ENCODE peak calls at places on chromosomes 7 and 10, in five cellular contexts. M is tibial artery, F is AG04449, S is K562, Y is testis. U is an unnamed sample.

GRCh38 chr7:156638443-156639077 is 2.0 kb upstream of the RNF32 start:
- DNase-seq in M (no peak), F (no peak), S (peak), Y (no peak), U (no peak)

GRCh38 chr7:154914580-154915380 is 88.1 kb downstream of the PAXIP1 start:
- DNase-seq in M (no peak), F (no peak), S (no peak), Y (no peak), U (no peak)

GRCh38 chr7:81094952-81095351 is 176.1 kb upstream of the SEMA3C start:
- DNase-seq in M (no peak), F (no peak), S (no peak), Y (no peak), U (no peak)

GRCh38 chr10:14665304-14665703 is 109.4 kb downstream of the FAM107B start:
- DNase-seq in M (no peak), F (no peak), S (no peak), Y (no peak), U (no peak)

GRCh38 chr10:124997791-124998623 is 56.1 kb downstream of the ZRANB1 start:
- DNase-seq in M (peak), F (no peak), S (no peak), Y (peak), U (peak)

GRCh38 chr10:86197166-86197790 is 169.3 kb downstream of the GRID1 start:
- DNase-seq in M (peak), F (no peak), S (no peak), Y (no peak), U (no peak)

GRCh38 chr7:127690806-127691205 is 38.8 kb downstream of the SND1 start:
- DNase-seq in M (no peak), F (no peak), S (no peak), Y (no peak), U (no peak)

GRCh38 chr7:136014659-136015058 is 37.5 kb upstream of the MTPN start:
- DNase-seq in M (no peak), F (no peak), S (no peak), Y (no peak), U (no peak)

GRCh38 chr10:77111611-77112550 is 525.7 kb downstream of the KCNMA1 start:
- DNase-seq in M (no peak), F (peak), S (peak), Y (no peak), U (no peak)

GRCh38 chr7:103651978-103652377 is 206.0 kb upstream of the SLC26A5 start:
- DNase-seq in M (no peak), F (no peak), S (no peak), Y (no peak), U (no peak)

GRCh38 chr10:133608855-133609254 is 17.7 kb downstream of the FRG2B start:
- DNase-seq in M (no peak), F (no peak), S (no peak), Y (no peak), U (no peak)

DNA sequence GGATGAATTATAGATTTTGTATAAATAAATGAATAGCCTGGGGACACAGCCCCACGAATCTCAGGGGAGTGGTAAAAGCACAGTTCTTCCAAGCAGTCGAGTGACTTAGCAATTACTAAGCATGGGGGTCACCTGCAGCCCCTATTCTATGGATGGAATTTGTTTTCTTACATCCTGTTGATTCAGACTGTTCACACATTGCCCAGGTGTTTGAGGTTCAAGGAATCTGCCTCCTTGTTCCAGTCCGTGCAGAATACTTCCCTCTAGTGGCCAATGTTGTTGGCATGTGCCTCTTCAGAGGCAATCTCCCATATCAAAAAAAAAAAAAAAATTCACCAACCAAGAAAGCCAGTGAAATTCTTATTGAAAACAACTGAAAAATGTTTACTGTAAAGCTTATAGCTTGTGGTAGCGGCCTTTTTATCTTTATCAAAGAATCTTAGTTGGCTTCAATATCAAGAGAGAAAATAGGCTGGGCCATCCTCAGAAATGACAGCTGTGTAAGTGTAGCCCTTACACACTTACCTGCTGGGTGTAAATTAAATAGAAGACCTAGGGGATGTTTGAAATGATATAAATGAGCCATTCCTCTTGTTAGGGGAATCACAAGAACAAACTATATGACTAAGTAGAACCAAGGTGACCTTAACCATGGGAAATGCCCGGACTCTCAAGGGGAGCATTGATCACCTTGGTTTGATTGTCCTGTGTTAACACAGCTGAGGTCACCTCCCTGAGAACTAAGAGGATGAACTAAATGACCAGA is 7.8 kb downstream of the LIPM start:
- DNase-seq in M (no peak), F (no peak), S (peak), Y (peak), U (no peak)
- TF ChIP-seq CTCF in M (peak), F (peak), S (peak), Y (peak), U (peak)

DNA sequence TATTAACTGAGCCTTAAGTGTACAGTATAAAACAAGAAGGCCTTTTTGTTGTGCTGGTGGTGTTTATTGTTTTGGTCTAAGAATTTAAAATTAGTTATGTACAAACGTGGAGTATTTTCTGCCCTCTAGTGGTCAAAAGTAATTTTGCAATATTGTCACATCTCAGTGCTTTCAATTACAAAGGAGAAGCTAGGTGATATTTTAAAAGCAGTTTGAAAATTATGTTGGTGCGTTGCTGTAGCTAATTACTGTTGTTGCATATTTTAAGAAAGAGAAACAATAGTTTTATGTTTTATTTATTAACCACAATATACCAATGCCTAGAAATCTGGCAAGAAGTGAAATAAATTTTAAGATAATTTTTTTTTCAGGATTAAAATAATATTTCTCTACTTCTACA is 11.4 kb downstream of the NPVF start:
- DNase-seq in M (no peak), F (no peak), S (peak), Y (no peak), U (no peak)
- TF ChIP-seq CTCF in M (peak), F (peak), S (peak), Y (peak), U (peak)

GRCh38 chr10:52746169-52746568 is 26.4 kb downstream of the MBL2 start:
- DNase-seq in M (no peak), F (no peak), S (no peak), Y (no peak), U (no peak)
- TF ChIP-seq CTCF in M (no peak), F (peak), S (no peak), Y (no peak), U (no peak)

DNA sequence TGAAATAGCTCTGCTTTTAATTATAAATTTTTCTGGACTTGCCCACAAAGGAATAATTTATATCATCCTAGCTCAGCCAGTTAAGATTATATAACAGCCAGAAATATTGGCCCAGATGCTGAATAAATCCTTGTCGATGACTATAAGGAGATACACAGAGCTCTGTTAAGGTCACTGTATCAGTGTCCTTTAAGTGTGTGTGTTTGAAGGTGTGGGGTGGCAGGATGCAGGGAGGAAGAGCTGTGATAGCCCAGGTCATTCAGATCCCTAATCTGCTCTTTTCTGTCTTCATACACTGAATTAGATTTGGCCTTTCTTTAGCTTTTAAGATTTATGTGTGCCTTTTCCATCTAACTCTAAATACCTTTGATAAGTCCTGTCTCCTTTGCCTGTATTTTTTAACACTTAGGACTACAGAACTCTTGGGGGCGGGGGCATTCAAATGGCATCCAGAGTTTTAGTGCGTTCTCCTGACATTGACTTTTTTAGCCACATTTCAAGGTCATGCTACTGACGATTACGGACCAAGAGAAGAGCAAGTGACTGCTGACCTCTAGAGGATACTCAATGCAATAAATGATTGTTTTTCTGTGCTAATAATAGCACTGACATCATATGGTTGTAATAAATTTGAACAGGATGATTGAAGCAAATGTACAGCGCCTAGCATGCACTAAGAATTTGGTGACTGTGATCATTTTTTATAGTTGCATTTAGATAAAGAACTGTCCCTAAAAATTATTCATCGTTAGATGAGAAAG is 172.3 kb downstream of the CACNB2 start:
- DNase-seq in M (no peak), F (no peak), S (peak), Y (peak), U (no peak)
- TF ChIP-seq CTCF in M (peak), F (no peak), S (peak), Y (peak), U (peak)

U was measured in breast epithelium.